ENCODE peak calls at places on chromosomes 16 and 17, in six cellular contexts. One of them, this sample, is unnamed.

GRCh38 chr17:31593806-31594205 is 202.3 kb downstream of the RAB11FIP4 start:
- DNase-seq in upper lobe of left lung: peak; percentile 37
- DNase-seq in transverse colon: no peak
- DNase-seq in lower leg skin: no peak
- DNase-seq in fibroblast of lung: peak; percentile 89
- DNase-seq in dorsolateral prefrontal cortex: no peak
- DNase-seq in this sample: no peak

GRCh38 chr16:74758801-74759200 is 15.8 kb downstream of the FA2H start:
- DNase-seq in upper lobe of left lung: no peak
- DNase-seq in transverse colon: no peak
- DNase-seq in lower leg skin: no peak
- DNase-seq in fibroblast of lung: no peak
- DNase-seq in dorsolateral prefrontal cortex: peak; percentile 18
- DNase-seq in this sample: no peak

GRCh38 chr16:71344315-71344905 is 14.1 kb upstream of the CALB2 start:
- DNase-seq in upper lobe of left lung: no peak
- DNase-seq in transverse colon: no peak
- DNase-seq in lower leg skin: no peak
- DNase-seq in fibroblast of lung: no peak
- DNase-seq in dorsolateral prefrontal cortex: no peak
- DNase-seq in this sample: no peak

GRCh38 chr17:43956222-43956621 is 2.5 kb upstream of the PYY start:
- DNase-seq in upper lobe of left lung: no peak
- DNase-seq in transverse colon: no peak
- DNase-seq in lower leg skin: no peak
- DNase-seq in fibroblast of lung: no peak
- DNase-seq in dorsolateral prefrontal cortex: no peak
- DNase-seq in this sample: no peak

GRCh38 chr16:11263737-11264136 is 5.4 kb downstream of the TNP2 start:
- DNase-seq in upper lobe of left lung: no peak
- DNase-seq in transverse colon: no peak
- DNase-seq in lower leg skin: no peak
- DNase-seq in fibroblast of lung: no peak
- DNase-seq in dorsolateral prefrontal cortex: no peak
- DNase-seq in this sample: no peak

GRCh38 chr17:13435230-13435629 is 166.5 kb downstream of the HS3ST3A1 start:
- DNase-seq in upper lobe of left lung: no peak
- DNase-seq in transverse colon: no peak
- DNase-seq in lower leg skin: no peak
- DNase-seq in fibroblast of lung: no peak
- DNase-seq in dorsolateral prefrontal cortex: no peak
- DNase-seq in this sample: no peak

GRCh38 chr17:79997004-79997673 is 38.5 kb downstream of the TBC1D16 start:
- DNase-seq in upper lobe of left lung: no peak
- DNase-seq in transverse colon: no peak
- DNase-seq in lower leg skin: no peak
- DNase-seq in fibroblast of lung: no peak
- DNase-seq in dorsolateral prefrontal cortex: no peak
- DNase-seq in this sample: no peak

GRCh38 chr16:20382202-20382948 is 22.2 kb downstream of the PDILT start:
- DNase-seq in upper lobe of left lung: no peak
- DNase-seq in transverse colon: no peak
- DNase-seq in lower leg skin: no peak
- DNase-seq in fibroblast of lung: no peak
- DNase-seq in dorsolateral prefrontal cortex: no peak
- DNase-seq in this sample: no peak

GRCh38 chr17:56718515-56718914 is 115.2 kb downstream of the C17orf67 start:
- DNase-seq in upper lobe of left lung: no peak
- DNase-seq in transverse colon: no peak
- DNase-seq in lower leg skin: no peak
- DNase-seq in fibroblast of lung: no peak
- DNase-seq in dorsolateral prefrontal cortex: no peak
- DNase-seq in this sample: no peak

GRCh38 chr16:49688298-49688697 is 167.6 kb downstream of the ZNF423 start:
- DNase-seq in upper lobe of left lung: no peak
- DNase-seq in transverse colon: no peak
- DNase-seq in lower leg skin: no peak
- DNase-seq in fibroblast of lung: no peak
- DNase-seq in dorsolateral prefrontal cortex: no peak
- DNase-seq in this sample: no peak

GRCh38 chr17:58911741-58912343 is 156.2 kb downstream of the PPM1E start:
- DNase-seq in upper lobe of left lung: no peak
- DNase-seq in transverse colon: no peak
- DNase-seq in lower leg skin: no peak
- DNase-seq in fibroblast of lung: peak; percentile 8
- DNase-seq in dorsolateral prefrontal cortex: no peak
- DNase-seq in this sample: no peak

GRCh38 chr16:68061396-68061795 is 23.8 kb upstream of the NFATC3 start:
- DNase-seq in upper lobe of left lung: no peak
- DNase-seq in transverse colon: no peak
- DNase-seq in lower leg skin: no peak
- DNase-seq in fibroblast of lung: no peak
- DNase-seq in dorsolateral prefrontal cortex: no peak
- DNase-seq in this sample: no peak

GRCh38 chr17:2101448-2102257 is 46.8 kb downstream of the HIC1 start:
- DNase-seq in upper lobe of left lung: no peak
- DNase-seq in transverse colon: peak; percentile 94
- DNase-seq in lower leg skin: peak; percentile 52
- DNase-seq in fibroblast of lung: peak; percentile 89
- DNase-seq in dorsolateral prefrontal cortex: no peak
- DNase-seq in this sample: no peak

GRCh38 chr17:45990836-45991235 is 8.2 kb upstream of the STH start:
- DNase-seq in upper lobe of left lung: no peak
- DNase-seq in transverse colon: no peak
- DNase-seq in lower leg skin: no peak
- DNase-seq in fibroblast of lung: no peak
- DNase-seq in dorsolateral prefrontal cortex: no peak
- DNase-seq in this sample: no peak
- TF ChIP-seq CTCF in upper lobe of left lung: no peak
- TF ChIP-seq CTCF in transverse colon: no peak
- TF ChIP-seq CTCF in lower leg skin: no peak
- TF ChIP-seq CTCF in fibroblast of lung: no peak
- TF ChIP-seq CTCF in dorsolateral prefrontal cortex: no peak
- TF ChIP-seq CTCF in this sample: no peak

DNA sequence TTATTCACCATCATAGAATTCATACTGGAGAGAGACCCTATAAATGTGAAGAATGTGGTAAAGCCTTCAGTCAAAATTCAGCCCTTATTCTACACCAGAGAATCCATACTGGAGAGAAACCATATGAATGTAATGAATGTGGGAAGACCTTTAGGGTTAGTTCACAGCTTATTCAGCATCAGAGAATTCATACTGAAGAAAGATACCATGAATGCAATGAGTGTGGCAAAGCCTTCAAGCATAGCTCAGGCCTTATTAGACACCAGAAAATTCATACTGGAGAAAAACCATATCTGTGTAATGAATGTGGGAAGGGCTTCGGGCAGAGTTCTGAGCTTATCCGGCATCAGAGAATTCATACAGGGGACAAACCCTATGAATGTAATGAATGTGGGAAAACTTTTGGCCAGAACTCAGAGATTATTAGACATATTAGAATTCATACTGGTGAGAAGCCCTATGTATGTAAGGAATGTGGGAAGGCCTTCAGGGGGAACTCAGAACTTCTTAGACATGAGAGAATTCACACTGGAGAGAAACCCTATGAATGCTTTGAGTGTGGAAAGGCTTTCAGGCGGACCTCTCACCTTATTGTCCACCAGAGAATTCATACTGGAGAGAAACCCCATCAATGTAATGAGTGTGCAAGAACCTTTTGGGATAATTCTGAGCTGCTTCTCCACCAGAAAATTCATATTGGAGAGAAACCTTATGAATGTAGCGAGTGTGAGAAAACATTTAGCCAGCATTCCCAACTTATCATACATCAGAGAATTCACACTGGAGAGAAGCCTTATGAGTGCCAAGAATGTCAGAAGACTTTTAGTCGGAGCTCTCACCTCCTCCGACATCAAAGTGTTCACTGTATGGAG is 14.1 kb downstream of the ZFP3 start:
- DNase-seq in upper lobe of left lung: no peak
- DNase-seq in transverse colon: no peak
- DNase-seq in lower leg skin: no peak
- DNase-seq in fibroblast of lung: no peak
- DNase-seq in dorsolateral prefrontal cortex: no peak
- DNase-seq in this sample: no peak
- TF ChIP-seq CTCF in upper lobe of left lung: no peak
- TF ChIP-seq CTCF in transverse colon: no peak
- TF ChIP-seq CTCF in lower leg skin: no peak
- TF ChIP-seq CTCF in fibroblast of lung: no peak
- TF ChIP-seq CTCF in dorsolateral prefrontal cortex: no peak
- TF ChIP-seq CTCF in this sample: no peak

GRCh38 chr16:60203525-60204124 is 1469.5 kb upstream of the GOT2 start:
- DNase-seq in upper lobe of left lung: no peak
- DNase-seq in transverse colon: no peak
- DNase-seq in lower leg skin: no peak
- DNase-seq in fibroblast of lung: peak; percentile 35
- DNase-seq in dorsolateral prefrontal cortex: no peak
- DNase-seq in this sample: no peak
- TF ChIP-seq CTCF in upper lobe of left lung: peak; percentile 20
- TF ChIP-seq CTCF in transverse colon: peak; percentile 11
- TF ChIP-seq CTCF in lower leg skin: no peak
- TF ChIP-seq CTCF in fibroblast of lung: peak; percentile 43
- TF ChIP-seq CTCF in dorsolateral prefrontal cortex: peak; percentile 74
- TF ChIP-seq CTCF in this sample: peak; percentile 75

DNA sequence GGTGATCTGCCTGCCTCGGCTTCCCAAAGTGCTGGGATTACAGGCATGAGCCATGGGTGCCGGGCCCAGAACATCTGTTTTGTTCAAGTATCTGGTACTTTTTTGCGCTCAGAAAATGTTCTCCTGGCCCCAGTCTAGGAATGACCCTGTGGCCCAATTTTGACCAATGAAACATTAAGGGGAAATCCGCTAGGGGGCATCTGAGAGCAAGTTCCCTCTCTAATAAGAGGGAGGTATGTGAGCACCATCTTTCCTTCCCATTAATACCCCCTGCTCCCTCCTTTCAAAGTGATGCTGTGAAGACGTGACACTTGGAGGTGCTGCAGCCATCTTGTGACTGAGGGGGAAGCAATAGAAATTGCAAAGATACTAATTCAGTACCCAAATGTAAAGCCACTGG is 16.5 kb upstream of the CLEC3A start:
- DNase-seq in upper lobe of left lung: no peak
- DNase-seq in transverse colon: no peak
- DNase-seq in lower leg skin: no peak
- DNase-seq in fibroblast of lung: no peak
- DNase-seq in dorsolateral prefrontal cortex: no peak
- DNase-seq in this sample: no peak
- TF ChIP-seq CTCF in upper lobe of left lung: no peak
- TF ChIP-seq CTCF in transverse colon: no peak
- TF ChIP-seq CTCF in lower leg skin: no peak
- TF ChIP-seq CTCF in fibroblast of lung: no peak
- TF ChIP-seq CTCF in dorsolateral prefrontal cortex: no peak
- TF ChIP-seq CTCF in this sample: peak; percentile 46